ENCODE peak calls at places on chromosomes 1 and 21, in four cellular contexts. O is WTC11, Y is K562, G is GM12878. F is an unnamed sample.

GRCh38 chr1:233328661-233329498 is 1.4 kb downstream of the MAP3K21 start:
- DNase-seq in Y (no peak), G (no peak), O (no peak), F (no peak)

GRCh38 chr21:39196310-39196709 is 13.1 kb upstream of the PSMG1 start:
- DNase-seq in Y (no peak), G (no peak), O (no peak), F (no peak)

GRCh38 chr1:61851849-61852692 is 109.8 kb downstream of the PATJ start:
- DNase-seq in G (no peak), O (no peak), Y (peak; percentile 73), F (peak; percentile 47)

GRCh38 chr21:44576025-44576420 is 2.5 kb downstream of the KRTAP10-4 start:
- DNase-seq in O (no peak), G (no peak), Y (no peak), F (no peak)

GRCh38 chr1:11023201-11023600 is 10.7 kb downstream of the TARDBP start:
- DNase-seq in Y (no peak), G (no peak), O (no peak), F (no peak)

GRCh38 chr1:205214756-205215155 is 3.3 kb upstream of the DSTYK start:
- DNase-seq in Y (no peak), G (no peak), O (no peak), F (no peak)

GRCh38 chr1:115545791-115546733 is 95.7 kb upstream of the VANGL1 start:
- DNase-seq in Y (peak; percentile 30), G (no peak), O (peak; percentile 74), F (peak; percentile 60)

GRCh38 chr1:46134660-46135331 is 2.4 kb upstream of the PIK3R3 start:
- DNase-seq in G (peak; percentile 56), O (no peak), Y (no peak), F (no peak)

GRCh38 chr1:107140703-107141490 is at the start of gene NTNG1:
- DNase-seq in Y (no peak), G (no peak), O (peak; percentile 53), F (no peak)

GRCh38 chr1:24186993-24187790 is at the start of gene IFNLR1:
- DNase-seq in Y (no peak), O (peak; percentile 80), G (no peak), F (peak; percentile 62)

GRCh38 chr1:9784508-9785133 is 39.1 kb downstream of the CLSTN1 start:
- DNase-seq in Y (peak; percentile 79), O (peak; percentile 63), G (peak; percentile 61), F (peak; percentile 63)
- TF ChIP-seq TCF7 in Y (no peak), O (no peak), G (no peak), F (no peak)

DNA sequence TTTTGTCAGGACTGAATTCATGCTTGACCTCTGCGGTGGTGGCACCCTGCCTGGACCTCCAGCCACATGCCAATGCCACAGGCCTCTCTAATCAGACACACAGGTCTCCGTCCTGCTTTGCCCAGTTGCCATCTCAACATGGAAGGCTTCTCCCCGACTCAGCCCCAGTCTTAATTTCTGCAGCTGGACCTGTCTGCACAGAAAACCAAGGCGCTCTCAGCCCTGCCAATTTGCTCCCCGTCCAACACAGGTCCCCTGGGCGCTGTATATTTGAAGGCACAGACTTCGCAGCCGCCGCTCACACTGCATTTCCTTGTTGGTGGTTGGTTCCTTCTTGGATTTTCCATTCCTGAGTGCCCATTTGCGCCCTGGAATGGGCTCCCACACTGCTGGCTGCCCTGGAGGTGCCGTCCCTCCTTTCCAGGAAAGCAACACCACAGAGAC is 28.0 kb upstream of the PLEKHG5 start:
- DNase-seq in G (no peak), O (no peak), Y (no peak), F (no peak)
- TF ChIP-seq TCF7 in G (no peak), O (no peak), Y (no peak), F (no peak)

DNA sequence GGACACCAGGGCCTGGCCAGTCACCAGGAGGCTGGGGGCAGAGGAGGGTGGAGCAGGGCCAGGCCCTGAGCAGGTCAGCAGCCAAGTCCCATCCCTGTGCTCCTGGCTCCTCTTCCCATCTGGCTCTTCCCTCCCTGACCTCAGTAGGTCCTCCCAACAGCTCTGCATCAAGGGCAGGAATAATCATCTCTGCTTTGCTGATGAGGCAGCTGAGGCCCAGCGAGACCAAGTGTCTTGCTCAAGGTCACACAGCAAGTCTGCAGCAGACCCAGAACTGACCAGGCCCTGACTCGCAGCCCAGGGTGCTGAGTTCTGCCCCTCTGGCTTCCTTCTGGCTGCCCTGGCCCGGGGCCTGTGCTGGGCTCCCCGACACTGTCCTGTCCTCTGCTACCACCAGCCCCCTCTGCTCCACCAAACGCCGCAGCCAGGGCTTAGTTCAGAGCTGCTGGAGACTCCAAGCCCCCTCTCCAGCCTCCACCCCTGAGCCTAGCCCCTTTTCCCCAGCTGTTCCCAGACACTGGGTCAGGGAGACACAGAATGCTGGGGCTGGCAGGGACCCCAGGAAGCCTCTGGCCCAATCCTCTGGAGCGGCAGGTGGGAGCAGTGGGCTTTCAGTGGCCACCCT is 224.9 kb downstream of the PTPRU start:
- DNase-seq in O (no peak), G (no peak), Y (no peak), F (no peak)
- TF ChIP-seq TCF7 in O (no peak), G (no peak), Y (no peak), F (no peak)

GRCh38 chr1:42926870-42927242 is 31.8 kb downstream of the SLC2A1 start:
- DNase-seq in O (no peak), Y (no peak), G (no peak), F (no peak)
- TF ChIP-seq TCF7 in O (no peak), Y (no peak), G (no peak), F (no peak)

GRCh38 chr1:43430831-43431230 is 22.9 kb downstream of the HYI start:
- DNase-seq in O (no peak), Y (no peak), G (no peak), F (no peak)
- TF ChIP-seq TCF7 in O (no peak), Y (no peak), G (no peak), F (no peak)

F was measured in HepG2.